ENCODE peak calls at places on chromosome 9, in seven cellular contexts. W is HCT116, I is neural progenitor cell, O is GM23338, V is OCI-LY7, Z is MM.1S, T is SK-N-SH. L is an unnamed sample.

GRCh38 chr9:5443845-5444244 is 6.1 kb upstream of the PLGRKT start:
- DNase-seq in W (no peak), I (no peak), O (no peak), V (no peak), Z (no peak), T (no peak), L (no peak)

GRCh38 chr9:133008824-133009223 is 22.0 kb upstream of the GTF3C5 start:
- DNase-seq in W (no peak), I (no peak), O (no peak), V (no peak), Z (no peak), T (no peak), L (peak; percentile 2)

GRCh38 chr9:27638716-27639115 is 65.4 kb upstream of the C9orf72 start:
- DNase-seq in W (no peak), I (no peak), O (no peak), V (no peak), Z (no peak), T (no peak), L (no peak)

GRCh38 chr9:87290241-87290700 is 207.4 kb upstream of the DAPK1 start:
- DNase-seq in W (no peak), I (peak; percentile 13), O (peak; percentile 31), V (no peak), Z (no peak), T (no peak), L (peak; percentile 27)

GRCh38 chr9:82456621-82457020 is 468.0 kb downstream of the SPATA31D1 start:
- DNase-seq in W (no peak), I (no peak), O (no peak), V (no peak), Z (no peak), T (no peak), L (no peak)

GRCh38 chr9:109250311-109250741 is 70.5 kb downstream of the EPB41L4B start:
- DNase-seq in W (no peak), I (no peak), O (no peak), V (no peak), Z (no peak), T (no peak), L (no peak)

GRCh38 chr9:91486699-91487497 is 63.3 kb upstream of the NFIL3 start:
- DNase-seq in W (no peak), I (no peak), O (no peak), V (no peak), Z (no peak), T (no peak), L (no peak)

GRCh38 chr9:503881-504852 is 289.5 kb downstream of the DOCK8 start:
- DNase-seq in W (peak; percentile 43), I (peak; percentile 94), O (peak; percentile 84), V (peak; percentile 91), Z (peak; percentile 88), T (peak; percentile 76), L (peak; percentile 90)

GRCh38 chr9:120761011-120761410 is 32.2 kb downstream of the FBXW2 start:
- DNase-seq in W (no peak), I (no peak), O (no peak), V (no peak), Z (no peak), T (no peak), L (no peak)
- H3K4me3 ChIP-seq in W (no peak overlapping the region), I (no peak overlapping the region), O (no peak overlapping the region), V (no peak overlapping the region), Z (no peak overlapping the region), T (no peak overlapping the region), L (no peak overlapping the region)

GRCh38 chr9:98234231-98234825 is 21.1 kb downstream of the TBC1D2 start:
- DNase-seq in W (no peak), I (no peak), O (peak; percentile 53), V (no peak), Z (no peak), T (no peak), L (peak; percentile 44)
- TF ChIP-seq CTCF in W (peak; percentile 33), I (peak; percentile 18), O (peak; percentile 48), V (peak; percentile 30), Z (no peak), T (no peak), L (peak; percentile 31)

DNA sequence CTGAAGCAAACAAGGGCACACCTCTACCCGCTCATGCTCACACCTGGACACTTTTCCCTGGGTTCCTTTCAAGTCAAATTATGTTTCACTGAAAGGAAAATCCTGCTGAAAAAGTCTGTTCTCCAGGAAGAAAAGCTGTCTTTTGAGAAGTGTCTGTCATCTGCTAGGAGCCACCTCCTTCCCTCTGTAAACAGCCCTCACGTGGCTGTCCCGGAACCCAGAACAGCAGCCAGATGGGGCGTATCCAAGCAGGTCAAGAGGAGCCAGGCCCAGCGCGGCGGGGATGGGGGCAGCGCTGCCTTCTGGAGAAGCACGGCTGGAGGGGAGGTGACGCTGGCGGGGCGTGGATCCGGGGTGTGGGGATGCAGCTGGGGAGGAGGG is at the start of gene PNPLA7:
- DNase-seq in W (peak; percentile 49), I (peak; percentile 84), O (peak; percentile 93), V (peak; percentile 69), Z (peak; percentile 70), T (peak; percentile 86), L (peak; percentile 91)
- TF ChIP-seq EZH2phosphoT487 in W (no peak), I (no peak), O (no peak), V (no peak), Z (no peak), T (no peak), L (no peak)

GRCh38 chr9:122227576-122227903 is 1.2 kb downstream of the LHX6 start:
- DNase-seq in W (no peak), I (no peak), O (no peak), V (no peak), Z (no peak), T (no peak), L (no peak)
- H3K4me3 ChIP-seq in W (no peak overlapping the region), I (peak overlapping the region; percentile 29), O (peak overlapping the region; percentile 41), V (no peak overlapping the region), Z (no peak overlapping the region), T (no peak overlapping the region), L (no peak overlapping the region)

GRCh38 chr9:104747565-104748358 is at the start of gene NIPSNAP3A:
- DNase-seq in W (peak; percentile 41), I (peak; percentile 85), O (peak; percentile 82), V (peak; percentile 88), Z (peak; percentile 85), T (peak; percentile 94), L (peak; percentile 91)

GRCh38 chr9:104745852-104746251 is 1.6 kb upstream of the NIPSNAP3A start:
- DNase-seq in W (no peak), I (no peak), O (no peak), V (no peak), Z (no peak), T (no peak), L (no peak)

GRCh38 chr9:104746285-104746684 is 1.2 kb upstream of the NIPSNAP3A start:
- DNase-seq in W (no peak), I (no peak), O (no peak), V (no peak), Z (no peak), T (no peak), L (no peak)

GRCh38 chr9:104747245-104747564 is 278 bp upstream of the NIPSNAP3A start:
- DNase-seq in W (no peak), I (no peak), O (no peak), V (no peak), Z (no peak), T (no peak), L (no peak)

DNA sequence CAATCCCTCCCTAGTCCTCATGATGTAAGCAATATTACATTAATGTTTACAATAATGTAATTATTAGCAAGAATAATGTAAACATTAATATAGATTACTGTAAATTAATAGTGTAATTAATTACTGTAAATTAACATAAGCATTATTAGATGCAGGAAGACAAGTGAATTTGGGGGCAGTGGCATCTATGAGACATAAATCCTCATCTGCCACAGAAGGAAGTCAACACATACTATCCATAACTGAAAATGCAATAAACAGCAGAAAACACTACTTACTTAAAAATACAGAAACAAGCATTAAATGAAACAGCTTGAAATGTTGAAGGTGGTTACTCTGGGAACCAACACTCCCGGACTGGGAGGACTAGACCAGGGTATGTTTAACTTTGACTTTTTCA is 685 bp upstream of the NIPSNAP3A start:
- DNase-seq in W (no peak), I (no peak), O (peak; percentile 3), V (peak; percentile 9), Z (no peak), T (no peak), L (no peak)
- TF ChIP-seq CTCF in W (no peak), I (no peak), O (no peak), V (no peak), Z (no peak), T (no peak), L (no peak)

DNA sequence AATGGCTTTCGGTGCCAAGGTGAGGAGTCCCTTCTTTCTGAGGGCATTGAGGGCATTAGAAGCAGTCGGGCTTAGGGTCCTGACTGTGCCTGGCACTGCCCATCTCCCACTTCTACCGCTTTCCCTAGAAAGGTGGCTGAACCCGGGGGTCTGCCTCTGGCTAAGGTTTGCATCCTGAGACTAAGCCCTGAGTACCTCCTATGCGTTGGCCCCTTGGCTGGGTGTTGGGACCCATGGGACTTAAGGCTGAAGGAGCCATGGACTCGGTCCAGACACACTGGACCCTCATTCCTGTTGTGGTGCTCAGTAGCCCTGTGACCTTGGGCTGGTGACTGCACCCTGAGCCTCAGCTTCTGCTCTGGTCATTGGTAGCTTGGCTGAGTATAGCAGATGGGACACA is 23.9 kb downstream of the DAB2IP start:
- DNase-seq in W (no peak), I (no peak), O (no peak), V (no peak), Z (no peak), T (no peak), L (no peak)
- TF ChIP-seq EZH2phosphoT487 in W (no peak), I (no peak), O (no peak), V (no peak), Z (no peak), T (no peak), L (no peak)

L was measured in hepatocyte.